ENCODE peak calls at places on chromosomes 13 and 19, in six cellular contexts. X is fibroblast of lung; D is germinal center; J is stimulated activated CD8-positive, alpha-beta memory T cell treated with anti-CD3 and anti-CD28 coated beads, Interleukin-4, amount 100 ng/mL, for 24 hours; U is effector memory CD4-positive, alpha-beta T cell; W is uterus. V is an unnamed sample.

GRCh38 chr19:55247621-55248099 is 11.2 kb downstream of the PPP6R1 start:
- DNase-seq in X (peak; percentile 26), D (no peak), J (no peak), U (no peak), W (no peak), V (no peak)

GRCh38 chr19:40363128-40363527 is 14.6 kb downstream of the PLD3 start:
- DNase-seq in X (no peak), D (no peak), J (no peak), U (no peak), W (no peak), V (no peak)

GRCh38 chr13:76723551-76724232 is 162.5 kb downstream of the KCTD12 start:
- DNase-seq in X (peak; percentile 89), D (no peak), J (no peak), U (no peak), W (no peak), V (no peak)

GRCh38 chr13:92175330-92175729 is 776.9 kb downstream of the GPC5 start:
- DNase-seq in X (peak; percentile 80), D (no peak), J (no peak), U (no peak), W (no peak), V (peak; percentile 10)

GRCh38 chr19:44552324-44552723 is 22.8 kb upstream of the CEACAM20 start:
- DNase-seq in X (no peak), D (peak; percentile 63), J (no peak), U (no peak), W (no peak), V (no peak)

GRCh38 chr19:11092181-11092538 is 2.9 kb downstream of the LDLR start:
- DNase-seq in X (peak; percentile 72), D (no peak), J (no peak), U (peak; percentile 46), W (no peak), V (peak; percentile 29)

GRCh38 chr13:76826527-76826926 is 59.7 kb downstream of the KCTD12 start:
- DNase-seq in X (no peak), D (no peak), J (no peak), U (no peak), W (no peak), V (no peak)

GRCh38 chr13:44574466-44574855 is 1.7 kb downstream of the TSC22D1 start:
- DNase-seq in X (no peak), D (no peak), J (no peak), U (no peak), W (no peak), V (no peak)

GRCh38 chr19:13022859-13023636 is 27.8 kb downstream of the NFIX start:
- DNase-seq in X (peak; percentile 98), D (no peak), J (no peak), U (no peak), W (peak; percentile 95), V (peak; percentile 56)

GRCh38 chr19:18418725-18419194 is 438 bp upstream of the SSBP4 start:
- DNase-seq in X (no peak), D (no peak), J (no peak), U (peak; percentile 47), W (peak; percentile 66), V (no peak)

GRCh38 chr19:33241530-33242101 is 16.0 kb upstream of the SLC7A10 start:
- DNase-seq in X (peak; percentile 10), D (no peak), J (peak; percentile 31), U (no peak), W (peak; percentile 28), V (no peak)

GRCh38 chr19:3507371-3508120 is 1.4 kb downstream of the FZR1 start:
- DNase-seq in X (peak; percentile 27), D (no peak), J (no peak), U (peak; percentile 29), W (peak; percentile 53), V (no peak)

GRCh38 chr19:47226426-47227346 is 4.3 kb downstream of the BBC3 start:
- DNase-seq in X (peak; percentile 62), D (no peak), J (peak; percentile 41), U (peak; percentile 45), W (peak; percentile 82), V (peak; percentile 74)

GRCh38 chr19:55245236-55245904 is 13.4 kb downstream of the PPP6R1 start:
- DNase-seq in X (no peak), D (no peak), J (no peak), U (no peak), W (no peak), V (no peak)

GRCh38 chr13:24032674-24033073 is 127.8 kb upstream of the SPATA13 start:
- DNase-seq in X (peak; percentile 64), D (no peak), J (no peak), U (no peak), W (no peak), V (no peak)

GRCh38 chr19:18856385-18857126 is 24.8 kb downstream of the UPF1 start:
- DNase-seq in X (no peak), D (no peak), J (no peak), U (no peak), W (no peak), V (no peak)

GRCh38 chr19:17830567-17831418 is 9.5 kb upstream of the INSL3 start:
- DNase-seq in X (peak; percentile 59), D (peak; percentile 62), J (peak; percentile 38), U (peak; percentile 42), W (peak; percentile 55), V (peak; percentile 64)

GRCh38 chr13:92896842-92897241 is 329.8 kb upstream of the GPC6 start:
- DNase-seq in X (peak; percentile 40), D (no peak), J (no peak), U (no peak), W (no peak), V (no peak)

GRCh38 chr13:40165533-40165932 is 500.9 kb downstream of the FOXO1 start:
- DNase-seq in X (no peak), D (no peak), J (no peak), U (no peak), W (no peak), V (no peak)

GRCh38 chr19:35460608-35461007 is 12.6 kb downstream of the FFAR2 start:
- DNase-seq in X (no peak), D (no peak), J (no peak), U (no peak), W (no peak), V (no peak)

GRCh38 chr19:35134601-35135091 is at the start of gene LGI4:
- DNase-seq in X (no peak), D (no peak), J (no peak), U (no peak), W (no peak), V (no peak)

GRCh38 chr13:110531671-110532083 is 29.8 kb downstream of the RAB20 start:
- DNase-seq in X (no peak), D (no peak), J (no peak), U (no peak), W (no peak), V (no peak)